ENCODE peak calls at places on chromosomes 7 and 10, in seven cellular contexts. One of them, this sample, is unnamed.

GRCh38 chr10:37125921-37126320 is 523 bp downstream of the ANKRD30A start:
- DNase-seq in fibroblast of lung: no peak
- DNase-seq in aorta: no peak
- DNase-seq in hepatocyte: no peak
- DNase-seq in A549: no peak
- DNase-seq in CD8-positive, alpha-beta memory T cell: no peak
- DNase-seq in cardiac muscle cell: no peak
- DNase-seq in this sample: no peak

GRCh38 chr7:99631311-99632109 is 14.8 kb downstream of the ZSCAN25 start:
- DNase-seq in fibroblast of lung: peak; percentile 23
- DNase-seq in aorta: no peak
- DNase-seq in hepatocyte: peak; percentile 69
- DNase-seq in A549: peak; percentile 48
- DNase-seq in CD8-positive, alpha-beta memory T cell: no peak
- DNase-seq in cardiac muscle cell: peak; percentile 21
- DNase-seq in this sample: no peak

GRCh38 chr10:69965086-69965485 is 87.6 kb upstream of the MACROH2A2 start:
- DNase-seq in fibroblast of lung: no peak
- DNase-seq in aorta: no peak
- DNase-seq in hepatocyte: no peak
- DNase-seq in A549: no peak
- DNase-seq in CD8-positive, alpha-beta memory T cell: no peak
- DNase-seq in cardiac muscle cell: no peak
- DNase-seq in this sample: no peak

GRCh38 chr7:4894482-4894881 is 11.0 kb upstream of the RADIL start:
- DNase-seq in fibroblast of lung: no peak
- DNase-seq in aorta: no peak
- DNase-seq in hepatocyte: no peak
- DNase-seq in A549: no peak
- DNase-seq in CD8-positive, alpha-beta memory T cell: no peak
- DNase-seq in cardiac muscle cell: no peak
- DNase-seq in this sample: no peak

GRCh38 chr10:3499120-3499519 is 285.9 kb downstream of the KLF6 start:
- DNase-seq in fibroblast of lung: peak; percentile 56
- DNase-seq in aorta: no peak
- DNase-seq in hepatocyte: no peak
- DNase-seq in A549: no peak
- DNase-seq in CD8-positive, alpha-beta memory T cell: no peak
- DNase-seq in cardiac muscle cell: peak; percentile 6
- DNase-seq in this sample: no peak

GRCh38 chr7:40535678-40536077 is 400.9 kb downstream of the SUGCT start:
- DNase-seq in fibroblast of lung: no peak
- DNase-seq in aorta: no peak
- DNase-seq in hepatocyte: no peak
- DNase-seq in A549: no peak
- DNase-seq in CD8-positive, alpha-beta memory T cell: no peak
- DNase-seq in cardiac muscle cell: no peak
- DNase-seq in this sample: no peak

GRCh38 chr7:34727464-34727995 is 69.5 kb downstream of the NPSR1 start:
- DNase-seq in fibroblast of lung: no peak
- DNase-seq in aorta: no peak
- DNase-seq in hepatocyte: no peak
- DNase-seq in A549: no peak
- DNase-seq in CD8-positive, alpha-beta memory T cell: no peak
- DNase-seq in cardiac muscle cell: no peak
- DNase-seq in this sample: no peak

GRCh38 chr7:156993925-156994235 is 16.6 kb downstream of the MNX1 start:
- DNase-seq in fibroblast of lung: no peak
- DNase-seq in aorta: no peak
- DNase-seq in hepatocyte: no peak
- DNase-seq in A549: no peak
- DNase-seq in CD8-positive, alpha-beta memory T cell: no peak
- DNase-seq in cardiac muscle cell: no peak
- DNase-seq in this sample: no peak

GRCh38 chr10:106224676-106225075 is 939.8 kb downstream of the SORCS1 start:
- DNase-seq in fibroblast of lung: no peak
- DNase-seq in aorta: no peak
- DNase-seq in hepatocyte: no peak
- DNase-seq in A549: no peak
- DNase-seq in CD8-positive, alpha-beta memory T cell: no peak
- DNase-seq in cardiac muscle cell: peak; percentile 43
- DNase-seq in this sample: no peak

GRCh38 chr7:49852619-49853462 is 79.4 kb downstream of the VWC2 start:
- DNase-seq in fibroblast of lung: peak; percentile 2
- DNase-seq in aorta: no peak
- DNase-seq in hepatocyte: peak; percentile 75
- DNase-seq in A549: peak; percentile 34
- DNase-seq in CD8-positive, alpha-beta memory T cell: no peak
- DNase-seq in cardiac muscle cell: peak; percentile 61
- DNase-seq in this sample: peak; percentile 29

GRCh38 chr10:88820990-88821389 is 18.5 kb downstream of the LIPM start:
- DNase-seq in fibroblast of lung: peak; percentile 94
- DNase-seq in aorta: no peak
- DNase-seq in hepatocyte: peak; percentile 19
- DNase-seq in A549: no peak
- DNase-seq in CD8-positive, alpha-beta memory T cell: no peak
- DNase-seq in cardiac muscle cell: peak; percentile 88
- DNase-seq in this sample: no peak

GRCh38 chr7:2860627-2861133 is 16.6 kb upstream of the GNA12 start:
- DNase-seq in fibroblast of lung: no peak
- DNase-seq in aorta: no peak
- DNase-seq in hepatocyte: no peak
- DNase-seq in A549: no peak
- DNase-seq in CD8-positive, alpha-beta memory T cell: no peak
- DNase-seq in cardiac muscle cell: no peak
- DNase-seq in this sample: no peak

GRCh38 chr7:82566752-82567151 is 123.2 kb upstream of the CACNA2D1 start:
- DNase-seq in fibroblast of lung: no peak
- DNase-seq in aorta: no peak
- DNase-seq in hepatocyte: no peak
- DNase-seq in A549: no peak
- DNase-seq in CD8-positive, alpha-beta memory T cell: no peak
- DNase-seq in cardiac muscle cell: no peak
- DNase-seq in this sample: no peak

GRCh38 chr7:128904381-128905197 is 5.9 kb downstream of the KCP start:
- DNase-seq in fibroblast of lung: peak; percentile 66
- DNase-seq in aorta: no peak
- DNase-seq in hepatocyte: peak; percentile 68
- DNase-seq in A549: peak; percentile 60
- DNase-seq in CD8-positive, alpha-beta memory T cell: no peak
- DNase-seq in cardiac muscle cell: peak; percentile 69
- DNase-seq in this sample: no peak

GRCh38 chr7:20831451-20831850 is 44.8 kb upstream of the SP8 start:
- DNase-seq in fibroblast of lung: no peak
- DNase-seq in aorta: no peak
- DNase-seq in hepatocyte: no peak
- DNase-seq in A549: no peak
- DNase-seq in CD8-positive, alpha-beta memory T cell: no peak
- DNase-seq in cardiac muscle cell: no peak
- DNase-seq in this sample: no peak

GRCh38 chr10:103265712-103266329 is 11.1 kb upstream of the INA start:
- DNase-seq in fibroblast of lung: peak; percentile 81
- DNase-seq in aorta: peak; percentile 71
- DNase-seq in hepatocyte: peak; percentile 88
- DNase-seq in A549: peak; percentile 25
- DNase-seq in CD8-positive, alpha-beta memory T cell: no peak
- DNase-seq in cardiac muscle cell: peak; percentile 87
- DNase-seq in this sample: no peak

GRCh38 chr7:48130658-48131108 is 40.6 kb upstream of the ABCA13 start:
- DNase-seq in fibroblast of lung: no peak
- DNase-seq in aorta: no peak
- DNase-seq in hepatocyte: no peak
- DNase-seq in A549: no peak
- DNase-seq in CD8-positive, alpha-beta memory T cell: no peak
- DNase-seq in cardiac muscle cell: no peak
- DNase-seq in this sample: no peak

GRCh38 chr7:12731214-12731656 is 43.8 kb downstream of the ARL4A start:
- DNase-seq in fibroblast of lung: peak; percentile 62
- DNase-seq in aorta: no peak
- DNase-seq in hepatocyte: no peak
- DNase-seq in A549: no peak
- DNase-seq in CD8-positive, alpha-beta memory T cell: no peak
- DNase-seq in cardiac muscle cell: peak; percentile 48
- DNase-seq in this sample: no peak

GRCh38 chr7:46383605-46384004 is 462.5 kb upstream of the IGFBP3 start:
- DNase-seq in fibroblast of lung: peak; percentile 61
- DNase-seq in aorta: no peak
- DNase-seq in hepatocyte: no peak
- DNase-seq in A549: no peak
- DNase-seq in CD8-positive, alpha-beta memory T cell: no peak
- DNase-seq in cardiac muscle cell: peak; percentile 60
- DNase-seq in this sample: no peak

GRCh38 chr10:69318997-69319727 is 40.9 kb downstream of the HK1 start:
- DNase-seq in fibroblast of lung: peak; percentile 54
- DNase-seq in aorta: peak; percentile 93
- DNase-seq in hepatocyte: peak; percentile 71
- DNase-seq in A549: peak; percentile 38
- DNase-seq in CD8-positive, alpha-beta memory T cell: peak; percentile 65
- DNase-seq in cardiac muscle cell: peak; percentile 68
- DNase-seq in this sample: peak; percentile 46

GRCh38 chr7:30501264-30501663 is 3.4 kb downstream of the GGCT start:
- DNase-seq in fibroblast of lung: no peak
- DNase-seq in aorta: no peak
- DNase-seq in hepatocyte: no peak
- DNase-seq in A549: no peak
- DNase-seq in CD8-positive, alpha-beta memory T cell: no peak
- DNase-seq in cardiac muscle cell: no peak
- DNase-seq in this sample: no peak

GRCh38 chr7:134453526-134453925 is 5.4 kb downstream of the AKR1B1 start:
- DNase-seq in fibroblast of lung: no peak
- DNase-seq in aorta: no peak
- DNase-seq in hepatocyte: no peak
- DNase-seq in A549: no peak
- DNase-seq in CD8-positive, alpha-beta memory T cell: no peak
- DNase-seq in cardiac muscle cell: no peak
- DNase-seq in this sample: no peak
- H3K4me1 ChIP-seq in fibroblast of lung: peaks cover 34% of the 10 kb centered on the region
- H3K4me1 ChIP-seq in aorta: no peaks in the 10 kb centered on the region
- H3K4me1 ChIP-seq in hepatocyte: peaks cover 4% of the 10 kb centered on the region
- H3K4me1 ChIP-seq in A549: peaks cover 92% of the 10 kb centered on the region
- H3K4me1 ChIP-seq in CD8-positive, alpha-beta memory T cell: peaks cover 22% of the 10 kb centered on the region
- H3K4me1 ChIP-seq in cardiac muscle cell: peaks cover 6% of the 10 kb centered on the region
- H3K4me1 ChIP-seq in this sample: no peaks in the 10 kb centered on the region

GRCh38 chr10:29859521-29860130 is 199.8 kb downstream of the JCAD start:
- DNase-seq in fibroblast of lung: peak; percentile 49
- DNase-seq in aorta: no peak
- DNase-seq in hepatocyte: no peak
- DNase-seq in A549: no peak
- DNase-seq in CD8-positive, alpha-beta memory T cell: no peak
- DNase-seq in cardiac muscle cell: no peak
- DNase-seq in this sample: no peak

GRCh38 chr10:29860159-29860558 is 199.2 kb downstream of the JCAD start:
- DNase-seq in fibroblast of lung: peak; percentile 62
- DNase-seq in aorta: no peak
- DNase-seq in hepatocyte: no peak
- DNase-seq in A549: no peak
- DNase-seq in CD8-positive, alpha-beta memory T cell: no peak
- DNase-seq in cardiac muscle cell: peak; percentile 19
- DNase-seq in this sample: no peak

GRCh38 chr10:29856295-29856694 is 203.1 kb downstream of the JCAD start:
- DNase-seq in fibroblast of lung: no peak
- DNase-seq in aorta: no peak
- DNase-seq in hepatocyte: no peak
- DNase-seq in A549: no peak
- DNase-seq in CD8-positive, alpha-beta memory T cell: no peak
- DNase-seq in cardiac muscle cell: no peak
- DNase-seq in this sample: no peak

GRCh38 chr10:29857843-29858242 is 201.5 kb downstream of the JCAD start:
- DNase-seq in fibroblast of lung: no peak
- DNase-seq in aorta: no peak
- DNase-seq in hepatocyte: no peak
- DNase-seq in A549: no peak
- DNase-seq in CD8-positive, alpha-beta memory T cell: no peak
- DNase-seq in cardiac muscle cell: no peak
- DNase-seq in this sample: no peak

GRCh38 chr10:29858352-29859267 is 200.8 kb downstream of the JCAD start:
- DNase-seq in fibroblast of lung: peak; percentile 89
- DNase-seq in aorta: peak; percentile 80
- DNase-seq in hepatocyte: peak; percentile 73
- DNase-seq in A549: peak; percentile 70
- DNase-seq in CD8-positive, alpha-beta memory T cell: no peak
- DNase-seq in cardiac muscle cell: peak; percentile 66
- DNase-seq in this sample: peak; percentile 26
- H3K4me1 ChIP-seq in fibroblast of lung: peaks cover 12% of the 10 kb centered on the region
- H3K4me1 ChIP-seq in aorta: peaks cover 4% of the 10 kb centered on the region
- H3K4me1 ChIP-seq in hepatocyte: peaks cover 25% of the 10 kb centered on the region
- H3K4me1 ChIP-seq in A549: peaks cover 19% of the 10 kb centered on the region
- H3K4me1 ChIP-seq in CD8-positive, alpha-beta memory T cell: no peaks in the 10 kb centered on the region
- H3K4me1 ChIP-seq in cardiac muscle cell: peaks cover 17% of the 10 kb centered on the region
- H3K4me1 ChIP-seq in this sample: no peaks in the 10 kb centered on the region

DNA sequence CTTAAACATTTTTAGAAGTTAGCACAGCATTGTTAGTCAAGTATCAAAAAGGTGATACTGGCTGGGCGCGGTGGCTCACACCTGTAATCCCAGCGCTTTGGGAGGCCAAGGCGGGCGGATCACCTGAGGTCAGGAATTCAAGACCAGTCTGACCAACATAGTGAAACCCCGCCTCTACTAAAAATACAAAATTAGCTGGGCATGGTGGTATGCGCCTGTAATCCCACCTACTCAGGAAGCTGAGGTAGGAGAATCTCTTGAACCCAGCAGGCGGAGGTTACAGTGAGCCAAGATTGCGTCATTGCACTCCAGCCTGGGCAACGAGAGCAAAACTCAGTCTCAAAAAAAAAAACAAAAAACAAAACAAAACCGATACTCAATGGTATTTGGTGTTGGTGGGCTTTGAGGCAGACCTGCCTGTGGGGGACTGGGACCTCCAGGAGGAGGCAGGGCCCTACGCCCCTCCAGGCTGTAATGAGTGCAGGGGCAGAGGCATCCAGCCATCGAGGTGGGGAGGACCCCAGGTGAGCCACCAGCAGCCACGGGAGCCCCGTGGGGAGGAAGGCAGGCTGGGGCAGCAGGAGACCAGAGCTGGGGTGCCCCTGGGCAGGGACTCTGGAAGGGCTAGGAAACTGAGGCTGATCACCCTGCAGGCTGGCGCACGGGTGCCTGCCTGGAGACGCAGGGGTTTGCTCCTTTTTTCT is 149.9 kb downstream of the PRKAG2 start:
- DNase-seq in fibroblast of lung: no peak
- DNase-seq in aorta: no peak
- DNase-seq in hepatocyte: no peak
- DNase-seq in A549: no peak
- DNase-seq in CD8-positive, alpha-beta memory T cell: no peak
- DNase-seq in cardiac muscle cell: no peak
- DNase-seq in this sample: no peak
- H3K4me1 ChIP-seq in fibroblast of lung: peaks cover 14% of the 10 kb centered on the region
- H3K4me1 ChIP-seq in aorta: no peaks in the 10 kb centered on the region
- H3K4me1 ChIP-seq in hepatocyte: peaks cover 11% of the 10 kb centered on the region
- H3K4me1 ChIP-seq in A549: peaks cover 34% of the 10 kb centered on the region
- H3K4me1 ChIP-seq in CD8-positive, alpha-beta memory T cell: no peaks in the 10 kb centered on the region
- H3K4me1 ChIP-seq in cardiac muscle cell: peaks cover 63% of the 10 kb centered on the region
- H3K4me1 ChIP-seq in this sample: peaks cover 39% of the 10 kb centered on the region

DNA sequence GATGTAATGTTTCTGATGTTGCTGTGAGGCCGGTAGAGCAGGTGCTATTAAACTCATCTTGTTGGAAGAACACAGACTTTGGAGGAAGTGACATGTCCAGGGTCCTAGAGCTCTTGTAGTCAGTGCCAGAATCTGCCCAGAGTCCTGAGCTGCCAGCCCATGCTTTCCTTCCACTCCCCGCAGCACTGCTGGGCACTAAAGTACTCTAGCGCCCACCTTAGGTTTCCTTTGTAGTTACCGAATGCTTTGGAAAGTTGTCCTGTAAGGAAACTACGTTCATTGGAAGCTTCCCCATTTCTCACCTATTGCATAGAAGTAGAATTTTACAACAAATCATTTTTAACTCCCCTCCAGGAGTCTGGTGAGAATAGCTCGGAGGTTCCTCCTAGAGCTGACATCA is 11.0 kb downstream of the ZNF862 start:
- DNase-seq in fibroblast of lung: no peak
- DNase-seq in aorta: no peak
- DNase-seq in hepatocyte: no peak
- DNase-seq in A549: no peak
- DNase-seq in CD8-positive, alpha-beta memory T cell: no peak
- DNase-seq in cardiac muscle cell: no peak
- DNase-seq in this sample: no peak
- H3K4me1 ChIP-seq in fibroblast of lung: no peaks in the 10 kb centered on the region
- H3K4me1 ChIP-seq in aorta: no peaks in the 10 kb centered on the region
- H3K4me1 ChIP-seq in hepatocyte: peaks cover 3% of the 10 kb centered on the region
- H3K4me1 ChIP-seq in A549: no peaks in the 10 kb centered on the region
- H3K4me1 ChIP-seq in CD8-positive, alpha-beta memory T cell: peaks cover 6% of the 10 kb centered on the region
- H3K4me1 ChIP-seq in cardiac muscle cell: peaks cover 3% of the 10 kb centered on the region
- H3K4me1 ChIP-seq in this sample: no peaks in the 10 kb centered on the region

This sample was measured in BE2C.